ENCODE peak calls at places on chromosomes 7 and 10, in six cellular contexts. One of them, this sample, is unnamed.
A peak's percentile ranks its signal among the peaks of the same experiment; 100 is the strongest.

GRCh38 chr10:76082956-76083355 is 651.5 kb downstream of the LRMDA start:
- DNase-seq in heart right ventricle: no peak
- DNase-seq in tibial artery: no peak
- DNase-seq in stimulated activated CD4-positive, alpha-beta T cell treated with anti-CD3 and anti-CD28 coated beads, Interleukin-2, amount 100 ng/mL, for 48 hours: no peak
- DNase-seq in M059J: peak; percentile 94
- DNase-seq in fibroblast of villous mesenchyme: no peak
- DNase-seq in this sample: peak; percentile 76

GRCh38 chr10:94279835-94280709 is 82.7 kb downstream of the NOC3L start:
- DNase-seq in heart right ventricle: peak; percentile 22
- DNase-seq in fibroblast of villous mesenchyme: peak; percentile 61
- DNase-seq in M059J: peak; percentile 40
- DNase-seq in tibial artery: no peak
- DNase-seq in stimulated activated CD4-positive, alpha-beta T cell treated with anti-CD3 and anti-CD28 coated beads, Interleukin-2, amount 100 ng/mL, for 48 hours: peak; percentile 60
- DNase-seq in this sample: peak; percentile 60

GRCh38 chr10:24333736-24334135 is 124.8 kb downstream of the KIAA1217 start:
- DNase-seq in fibroblast of villous mesenchyme: peak; percentile 3
- DNase-seq in tibial artery: no peak
- DNase-seq in M059J: no peak
- DNase-seq in heart right ventricle: no peak
- DNase-seq in stimulated activated CD4-positive, alpha-beta T cell treated with anti-CD3 and anti-CD28 coated beads, Interleukin-2, amount 100 ng/mL, for 48 hours: no peak
- DNase-seq in this sample: peak; percentile 26

GRCh38 chr7:157684157-157684595 is 347.4 kb downstream of the DNAJB6 start:
- DNase-seq in M059J: no peak
- DNase-seq in stimulated activated CD4-positive, alpha-beta T cell treated with anti-CD3 and anti-CD28 coated beads, Interleukin-2, amount 100 ng/mL, for 48 hours: no peak
- DNase-seq in heart right ventricle: no peak
- DNase-seq in tibial artery: peak; percentile 38
- DNase-seq in fibroblast of villous mesenchyme: no peak
- DNase-seq in this sample: no peak

GRCh38 chr7:29564455-29565185 is 985 bp downstream of the PRR15 start:
- DNase-seq in stimulated activated CD4-positive, alpha-beta T cell treated with anti-CD3 and anti-CD28 coated beads, Interleukin-2, amount 100 ng/mL, for 48 hours: no peak
- DNase-seq in fibroblast of villous mesenchyme: peak; percentile 56
- DNase-seq in M059J: peak; percentile 86
- DNase-seq in tibial artery: peak; percentile 83
- DNase-seq in heart right ventricle: peak; percentile 32
- DNase-seq in this sample: peak; percentile 76

GRCh38 chr10:42970451-42971250 is 106.2 kb upstream of the RET start:
- DNase-seq in fibroblast of villous mesenchyme: no peak
- DNase-seq in heart right ventricle: peak; percentile 2
- DNase-seq in M059J: no peak
- DNase-seq in tibial artery: peak; percentile 55
- DNase-seq in stimulated activated CD4-positive, alpha-beta T cell treated with anti-CD3 and anti-CD28 coated beads, Interleukin-2, amount 100 ng/mL, for 48 hours: no peak
- DNase-seq in this sample: no peak

GRCh38 chr7:117479480-117480224 is at the start of gene CFTR:
- DNase-seq in tibial artery: no peak
- DNase-seq in stimulated activated CD4-positive, alpha-beta T cell treated with anti-CD3 and anti-CD28 coated beads, Interleukin-2, amount 100 ng/mL, for 48 hours: no peak
- DNase-seq in heart right ventricle: peak; percentile 2
- DNase-seq in fibroblast of villous mesenchyme: no peak
- DNase-seq in M059J: no peak
- DNase-seq in this sample: no peak

GRCh38 chr10:101624526-101625102 is 36.5 kb downstream of the DPCD start:
- DNase-seq in stimulated activated CD4-positive, alpha-beta T cell treated with anti-CD3 and anti-CD28 coated beads, Interleukin-2, amount 100 ng/mL, for 48 hours: no peak
- DNase-seq in heart right ventricle: no peak
- DNase-seq in M059J: no peak
- DNase-seq in tibial artery: no peak
- DNase-seq in fibroblast of villous mesenchyme: no peak
- DNase-seq in this sample: no peak

GRCh38 chr7:2175514-2175913 is 57.2 kb downstream of the MAD1L1 start:
- DNase-seq in fibroblast of villous mesenchyme: peak; percentile 98
- DNase-seq in stimulated activated CD4-positive, alpha-beta T cell treated with anti-CD3 and anti-CD28 coated beads, Interleukin-2, amount 100 ng/mL, for 48 hours: no peak
- DNase-seq in M059J: peak; percentile 98
- DNase-seq in tibial artery: peak; percentile 74
- DNase-seq in heart right ventricle: peak; percentile 69
- DNase-seq in this sample: peak; percentile 99

GRCh38 chr10:110387983-110388681 is 83.4 kb upstream of the SMNDC1 start:
- DNase-seq in tibial artery: no peak
- DNase-seq in stimulated activated CD4-positive, alpha-beta T cell treated with anti-CD3 and anti-CD28 coated beads, Interleukin-2, amount 100 ng/mL, for 48 hours: peak; percentile 43
- DNase-seq in heart right ventricle: no peak
- DNase-seq in fibroblast of villous mesenchyme: no peak
- DNase-seq in M059J: peak; percentile 58
- DNase-seq in this sample: peak; percentile 38

GRCh38 chr10:104337985-104338735 is at the start of gene ITPRIP:
- DNase-seq in M059J: peak; percentile 84
- DNase-seq in stimulated activated CD4-positive, alpha-beta T cell treated with anti-CD3 and anti-CD28 coated beads, Interleukin-2, amount 100 ng/mL, for 48 hours: peak; percentile 58
- DNase-seq in tibial artery: peak; percentile 90
- DNase-seq in heart right ventricle: peak; percentile 84
- DNase-seq in fibroblast of villous mesenchyme: peak; percentile 93
- DNase-seq in this sample: peak; percentile 88

GRCh38 chr10:78277734-78278404 is 244.2 kb downstream of the RPS24 start:
- DNase-seq in heart right ventricle: peak; percentile 67
- DNase-seq in tibial artery: peak; percentile 77
- DNase-seq in stimulated activated CD4-positive, alpha-beta T cell treated with anti-CD3 and anti-CD28 coated beads, Interleukin-2, amount 100 ng/mL, for 48 hours: no peak
- DNase-seq in fibroblast of villous mesenchyme: peak; percentile 21
- DNase-seq in M059J: peak; percentile 50
- DNase-seq in this sample: peak; percentile 64

GRCh38 chr7:44965441-44965903 is 13.3 kb downstream of the MYO1G start:
- DNase-seq in stimulated activated CD4-positive, alpha-beta T cell treated with anti-CD3 and anti-CD28 coated beads, Interleukin-2, amount 100 ng/mL, for 48 hours: no peak
- DNase-seq in fibroblast of villous mesenchyme: no peak
- DNase-seq in tibial artery: peak; percentile 48
- DNase-seq in M059J: no peak
- DNase-seq in heart right ventricle: no peak
- DNase-seq in this sample: no peak

GRCh38 chr10:52956451-52956850 is 183.9 kb upstream of the MBL2 start:
- DNase-seq in tibial artery: no peak
- DNase-seq in stimulated activated CD4-positive, alpha-beta T cell treated with anti-CD3 and anti-CD28 coated beads, Interleukin-2, amount 100 ng/mL, for 48 hours: no peak
- DNase-seq in heart right ventricle: no peak
- DNase-seq in M059J: peak; percentile 1
- DNase-seq in fibroblast of villous mesenchyme: peak; percentile 7
- DNase-seq in this sample: no peak

GRCh38 chr7:12785473-12785872 is 98.0 kb downstream of the ARL4A start:
- DNase-seq in stimulated activated CD4-positive, alpha-beta T cell treated with anti-CD3 and anti-CD28 coated beads, Interleukin-2, amount 100 ng/mL, for 48 hours: no peak
- DNase-seq in M059J: no peak
- DNase-seq in fibroblast of villous mesenchyme: peak; percentile 21
- DNase-seq in tibial artery: no peak
- DNase-seq in heart right ventricle: no peak
- DNase-seq in this sample: no peak